ENCODE peak calls at places on chromosomes 2 and 18, in four cellular contexts. K, A, J and W are unnamed samples.

GRCh38 chr2:197248623-197249022 is 62.0 kb downstream of the ANKRD44 start:
- DNase-seq in K (no peak), J (peak), A (no peak), W (no peak)

GRCh38 chr2:240623531-240624010 is 1.7 kb upstream of the GPR35 start:
- DNase-seq in J (no peak), A (no peak), K (no peak), W (no peak)

GRCh38 chr2:94880507-94880906 is 9.3 kb downstream of the TEKT4 start:
- DNase-seq in J (no peak), A (no peak), K (no peak), W (no peak)

GRCh38 chr2:98795903-98796676 is 65.2 kb upstream of the MGAT4A start:
- DNase-seq in J (no peak), A (no peak), K (no peak), W (no peak)

GRCh38 chr2:19138264-19138825 is 220.1 kb downstream of the OSR1 start:
- DNase-seq in J (no peak), K (no peak), A (no peak), W (no peak)

GRCh38 chr18:60892855-60893254 is 440.4 kb upstream of the CDH20 start:
- DNase-seq in K (no peak), J (no peak), A (no peak), W (no peak)

GRCh38 chr2:68849579-68850030 is 21.6 kb downstream of the BMP10 start:
- DNase-seq in A (peak), J (no peak), K (no peak), W (no peak)

GRCh38 chr2:103788346-103788745 is 1026.5 kb downstream of the TMEM182 start:
- DNase-seq in K (no peak), A (no peak), J (no peak), W (no peak)

GRCh38 chr2:230873670-230874401 is 9.1 kb downstream of the ITM2C start:
- DNase-seq in A (no peak), J (no peak), K (no peak), W (no peak)

GRCh38 chr2:163713534-163714311 is 22.1 kb downstream of the FIGN start:
- DNase-seq in A (no peak), K (no peak), J (no peak), W (no peak)

GRCh38 chr2:174510583-174511189 is 23.9 kb upstream of the GPR155 start:
- DNase-seq in A (no peak), J (no peak), K (no peak), W (no peak)

GRCh38 chr2:233044974-233045535 is 12.6 kb downstream of the NEU2 start:
- DNase-seq in K (peak), J (no peak), A (no peak), W (no peak)

GRCh38 chr2:98569197-98569793 is 39.0 kb downstream of the COA5 start:
- DNase-seq in A (peak), J (no peak), K (peak), W (no peak)

GRCh38 chr2:238727585-238728321 is 120.1 kb upstream of the TWIST2 start:
- DNase-seq in A (peak), J (peak), K (peak), W (peak)

GRCh38 chr2:95001117-95001551 is 24.4 kb upstream of the MAL start:
- DNase-seq in K (peak), A (no peak), J (no peak), W (no peak)

GRCh38 chr2:66443977-66444855 is 9.3 kb downstream of the MEIS1 start:
- DNase-seq in A (peak), K (peak), J (peak), W (no peak)

GRCh38 chr2:227115761-227116160 is 48.2 kb downstream of the COL4A4 start:
- DNase-seq in K (no peak), A (peak), J (no peak), W (no peak)

GRCh38 chr2:5360081-5360480 is 332.1 kb upstream of the SOX11 start:
- DNase-seq in A (no peak), J (no peak), K (no peak), W (no peak)

GRCh38 chr2:202169131-202169530 is 69.3 kb downstream of the SUMO1 start:
- DNase-seq in A (peak), K (no peak), J (no peak), W (no peak)

GRCh38 chr18:78903436-78904178 is 76.0 kb upstream of the SALL3 start:
- DNase-seq in A (no peak), K (no peak), J (no peak), W (no peak)

GRCh38 chr2:162967137-162967536 is 128.6 kb upstream of the KCNH7 start:
- DNase-seq in A (no peak), J (no peak), K (no peak), W (no peak)

GRCh38 chr2:102033028-102033749 is 41.4 kb downstream of the IL1R2 start:
- DNase-seq in J (peak), K (no peak), A (peak), W (no peak)

GRCh38 chr2:238144262-238144661 is 5.8 kb downstream of the KLHL30 start:
- DNase-seq in A (no peak), J (no peak), K (no peak), W (no peak)

GRCh38 chr2:85811850-85812735 is 58.3 kb downstream of the ATOH8 start:
- DNase-seq in K (no peak), A (no peak), J (no peak), W (no peak)

GRCh38 chr2:105962221-105962620 is 217.5 kb downstream of the NCK2 start:
- DNase-seq in A (no peak), J (no peak), K (no peak), W (no peak)

GRCh38 chr2:55949613-55950012 is 26.0 kb upstream of the EFEMP1 start:
- DNase-seq in A (no peak), J (no peak), K (no peak), W (no peak)